ENCODE peak calls at places on chromosomes 12 and 14, in ten cellular contexts. B is Right ventricle myocardium superior; D is HFF-Myc; A is stimulated activated CD4-positive, alpha-beta T cell treated with anti-CD3 and anti-CD28 coated beads, Interleukin-2, amount 100 ng/mL, for 48 hours; Q is GM23248; T is hypothalamus; N is substantia nigra; E is D341Med; Y is AG10803; G is naive thymus-derived CD4-positive, alpha-beta T cell. X is an unnamed sample.

GRCh38 chr14:32129124-32129523 is 52.0 kb downstream of the ARHGAP5 start:
- DNase-seq in N (no peak), G (no peak), A (no peak), Q (peak), T (no peak), E (no peak), D (peak), Y (peak), B (no peak), X (no peak)

GRCh38 chr12:91053951-91054715 is 3.7 kb downstream of the KERA start:
- DNase-seq in Q (peak), B (no peak), Y (peak), D (peak), N (no peak), G (no peak), E (no peak), A (no peak), T (no peak), X (no peak)

GRCh38 chr14:71475916-71476315 is 456.3 kb upstream of the RGS6 start:
- DNase-seq in D (no peak), N (no peak), Y (no peak), B (no peak), G (no peak), A (no peak), Q (no peak), T (no peak), E (no peak), X (no peak)

GRCh38 chr12:64946132-64946829 is 121.8 kb downstream of the TBC1D30 start:
- DNase-seq in B (peak), Y (no peak), E (no peak), T (peak), Q (no peak), G (no peak), N (peak), D (no peak), A (no peak), X (peak)

GRCh38 chr12:442235-442884 is 17.4 kb upstream of the B4GALNT3 start:
- DNase-seq in T (no peak), G (peak), A (peak), N (peak), Q (peak), E (peak), Y (peak), D (peak), B (no peak), X (peak)

GRCh38 chr12:19404232-19404880 is 34.9 kb upstream of the AEBP2 start:
- DNase-seq in T (no peak), A (no peak), Q (no peak), G (peak), D (no peak), Y (no peak), B (no peak), N (no peak), E (no peak), X (no peak)

GRCh38 chr14:76644875-76645518 is 116.3 kb upstream of the VASH1 start:
- DNase-seq in G (no peak), Q (peak), B (no peak), T (peak), E (peak), D (no peak), N (peak), Y (peak), A (no peak), X (no peak)

GRCh38 chr12:109734219-109735000 is 20.8 kb downstream of the FAM222A start:
- DNase-seq in Q (no peak), E (peak), Y (no peak), G (no peak), A (no peak), T (no peak), B (peak), N (no peak), D (no peak), X (peak)

GRCh38 chr12:65965358-65965757 is 141.1 kb downstream of the HMGA2 start:
- DNase-seq in A (no peak), E (no peak), Y (no peak), Q (peak), D (no peak), B (no peak), G (no peak), T (no peak), N (no peak), X (no peak)

GRCh38 chr12:25817166-25817565 is 141.3 kb upstream of the RASSF8 start:
- DNase-seq in Q (peak), T (no peak), B (no peak), G (no peak), A (no peak), E (no peak), D (no peak), Y (peak), N (no peak), X (no peak)

GRCh38 chr12:121017966-121018491 is 1.7 kb upstream of the C12orf43 start:
- DNase-seq in E (no peak), Q (no peak), B (no peak), D (no peak), Y (no peak), G (no peak), A (no peak), T (no peak), N (no peak), X (peak)

GRCh38 chr12:46124848-46125619 is 134.7 kb upstream of the SCAF11 start:
- DNase-seq in D (peak), E (peak), N (peak), G (peak), Y (peak), B (peak), A (peak), T (peak), Q (peak), X (peak)

GRCh38 chr12:131787143-131787660 is 41.0 kb upstream of the MMP17 start:
- DNase-seq in Q (no peak), D (no peak), B (peak), A (no peak), Y (no peak), E (no peak), N (no peak), T (no peak), G (no peak), X (no peak)

GRCh38 chr12:50234347-50234746 is 49.0 kb downstream of the LIMA1 start:
- DNase-seq in D (no peak), B (no peak), A (no peak), G (no peak), T (no peak), Q (peak), Y (no peak), N (no peak), E (no peak), X (peak)

GRCh38 chr14:77459072-77459723 is 1.3 kb downstream of the AHSA1 start:
- DNase-seq in B (no peak), A (peak), N (peak), Q (peak), D (peak), Y (peak), G (peak), E (no peak), T (no peak), X (peak)

X was measured in adrenal gland.